ENCODE peak calls at places on chromosomes 2 and 18, in ten cellular contexts. U, W, L, H, B, G, R, J, Y and C are unnamed samples. For H3K4me1, the result is how much of the 10 kb centered on the place peaks cover.

GRCh38 chr2:5111581-5111980 is 580.6 kb upstream of the SOX11 start:
- DNase-seq in L (no peak), G (no peak), W (no peak), J (no peak), U (no peak), B (no peak), H (peak), R (no peak), Y (no peak), C (no peak)

GRCh38 chr18:13374468-13375301 is 156.1 kb downstream of the LDLRAD4 start:
- DNase-seq in U (no peak), J (no peak), B (no peak), H (no peak), R (no peak), W (no peak), Y (no peak), G (peak), L (no peak), C (no peak)

GRCh38 chr2:10654069-10654468 is 35.7 kb downstream of the NOL10 start:
- DNase-seq in J (no peak), W (no peak), U (no peak), G (peak), H (peak), R (no peak), B (no peak), Y (no peak), L (peak), C (peak)

GRCh38 chr2:197946562-197946961 is 142.2 kb downstream of the PLCL1 start:
- DNase-seq in H (peak), G (no peak), U (no peak), W (no peak), J (no peak), B (peak), R (no peak), L (no peak), Y (no peak), C (peak)

GRCh38 chr2:59295524-59296162 is 1054.5 kb upstream of the FANCL start:
- DNase-seq in G (no peak), H (no peak), W (no peak), Y (no peak), B (no peak), L (no peak), J (no peak), U (no peak), R (no peak), C (no peak)

GRCh38 chr18:46213295-46213694 is 109.1 kb downstream of the HAUS1 start:
- DNase-seq in B (no peak), G (no peak), R (peak), L (no peak), W (no peak), U (no peak), H (peak), J (no peak), Y (no peak), C (no peak)

GRCh38 chr18:48656582-48656981 is 117.8 kb downstream of the CTIF start:
- DNase-seq in R (no peak), G (peak), Y (no peak), L (no peak), W (no peak), U (no peak), H (no peak), J (no peak), B (peak), C (no peak)

GRCh38 chr2:69789129-69789528 is 40.3 kb upstream of the GMCL1 start:
- DNase-seq in U (no peak), L (no peak), W (no peak), B (no peak), H (no peak), R (no peak), J (no peak), G (peak), Y (no peak), C (no peak)

GRCh38 chr2:15999592-16000469 is 59.5 kb downstream of the MYCN start:
- DNase-seq in R (no peak), G (no peak), H (no peak), U (no peak), J (no peak), L (no peak), W (no peak), Y (no peak), B (no peak), C (no peak)

GRCh38 chr2:174683392-174683759 is 80.9 kb downstream of the CHRNA1 start:
- DNase-seq in U (no peak), R (no peak), W (no peak), J (no peak), B (peak), L (no peak), Y (no peak), H (no peak), G (peak), C (no peak)

GRCh38 chr2:148020036-148020357 is 540 bp downstream of the ORC4 start:
- DNase-seq in Y (no peak), J (no peak), W (no peak), B (no peak), H (no peak), L (no peak), U (peak), R (no peak), G (peak), C (no peak)

GRCh38 chr2:7670905-7671304 is 753.7 kb downstream of the RNF144A start:
- DNase-seq in L (no peak), Y (no peak), J (no peak), B (no peak), W (no peak), U (no peak), G (no peak), H (no peak), R (no peak), C (no peak)

GRCh38 chr2:135817466-135817865 is 19.5 kb downstream of the LCT start:
- DNase-seq in R (no peak), H (no peak), B (no peak), U (no peak), G (no peak), W (no peak), J (no peak), L (no peak), Y (no peak), C (no peak)

GRCh38 chr2:227415538-227416424 is 28.0 kb upstream of the SCYGR1 start:
- DNase-seq in Y (peak), W (peak), R (no peak), B (no peak), J (peak), L (peak), U (peak), H (peak), G (peak), C (peak)

DNA sequence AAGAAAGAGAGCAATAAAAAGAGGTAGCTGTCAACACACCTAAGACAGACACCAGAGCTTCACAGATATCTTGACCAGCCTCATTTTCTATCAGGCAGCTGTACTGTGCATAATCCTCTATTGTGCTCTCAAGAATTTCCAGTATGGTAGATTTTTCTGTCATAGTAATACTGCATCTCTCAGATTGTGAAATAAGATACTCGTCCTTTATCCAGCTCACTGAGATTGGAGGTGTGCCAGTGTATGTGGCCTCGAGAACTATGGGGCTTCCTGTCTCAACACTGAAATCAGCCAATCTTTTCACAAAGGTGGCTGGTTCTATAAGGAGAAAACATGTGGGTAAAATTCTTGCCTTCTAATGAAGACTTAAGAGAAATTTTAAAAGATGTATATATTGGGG is 88.9 kb downstream of the TTN start:
- DNase-seq in Y (no peak), H (no peak), B (no peak), L (no peak), U (no peak), J (no peak), W (peak), R (no peak), G (no peak), C (no peak)
- H3K4me1 ChIP-seq in Y (under half), H (under half), B (under half), L (under half), U (under half), J (half or more), W (under half), R (under half), G (under half), C (under half)

GRCh38 chr18:73983970-73984369 is 163.7 kb downstream of the FBXO15 start:
- DNase-seq in J (no peak), B (no peak), R (no peak), Y (no peak), U (no peak), G (no peak), W (no peak), L (no peak), H (no peak), C (no peak)

GRCh38 chr18:73979742-73980141 is 167.9 kb downstream of the FBXO15 start:
- DNase-seq in H (peak), W (no peak), J (no peak), U (no peak), R (no peak), Y (no peak), G (peak), B (no peak), L (no peak), C (peak)

GRCh38 chr18:73975266-73975665 is 172.4 kb downstream of the FBXO15 start:
- DNase-seq in B (no peak), U (no peak), Y (no peak), H (no peak), J (no peak), R (no peak), G (peak), W (no peak), L (no peak), C (no peak)

GRCh38 chr18:73983496-73983895 is 164.1 kb downstream of the FBXO15 start:
- DNase-seq in R (no peak), Y (no peak), W (no peak), B (no peak), U (no peak), J (no peak), L (no peak), H (no peak), G (no peak), C (no peak)

GRCh38 chr18:73980289-73980979 is 167.2 kb downstream of the FBXO15 start:
- DNase-seq in B (peak), H (peak), W (no peak), Y (no peak), R (peak), G (no peak), U (no peak), L (peak), J (no peak), C (no peak)
- TF ChIP-seq CTCF in B (peak), H (peak), W (no peak), Y (peak), R (peak), G (peak), U (no peak), L (peak), J (no peak), C (peak)

GRCh38 chr2:222408684-222409083 is 15.7 kb upstream of the SGPP2 start:
- DNase-seq in H (no peak), G (no peak), Y (no peak), B (no peak), U (no peak), L (no peak), R (no peak), W (no peak), J (no peak), C (no peak)
- H3K27ac ChIP-seq in H (no peak), G (no peak), Y (no peak), B (no peak), U (no peak), L (no peak), R (no peak), W (no peak), J (no peak), C (no peak)

GRCh38 chr2:42106257-42106816 is 58.5 kb downstream of the PKDCC start:
- DNase-seq in G (no peak), U (no peak), Y (no peak), H (no peak), W (no peak), B (no peak), L (no peak), R (no peak), J (no peak), C (no peak)
- H3K4me1 ChIP-seq in G (under half), U (under half), Y (under half), H (under half), W (under half), B (under half), L (under half), R (under half), J (under half), C (under half)

DNA sequence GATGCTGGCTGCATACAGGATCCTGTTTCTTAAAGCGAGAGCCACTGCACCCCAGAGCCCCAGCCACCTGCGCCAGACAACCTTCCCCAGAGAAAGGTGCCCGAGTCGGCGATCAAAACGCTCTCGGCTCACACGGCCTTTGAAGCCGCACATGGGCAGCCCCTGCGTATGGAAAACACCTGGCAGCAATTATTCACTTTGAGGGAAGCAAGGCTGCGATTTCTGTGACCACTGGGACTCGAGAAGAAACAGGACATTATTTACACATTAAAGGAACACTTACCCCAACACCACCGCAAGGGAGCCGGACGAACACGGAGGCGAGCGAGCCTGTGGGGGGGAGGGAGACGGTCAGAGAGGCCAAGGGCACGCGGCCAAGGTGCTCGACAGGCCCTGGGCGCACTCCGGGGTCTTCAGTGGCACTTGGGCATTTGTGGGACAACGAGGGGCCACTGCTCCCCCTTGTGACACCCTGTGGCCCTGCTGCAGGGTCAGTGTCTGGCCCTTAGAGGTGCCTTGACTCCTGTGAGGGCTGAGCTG is 246.9 kb downstream of the TWIST2 start:
- DNase-seq in Y (no peak), R (no peak), J (no peak), H (no peak), U (no peak), W (no peak), L (no peak), B (no peak), G (no peak), C (no peak)
- TF ChIP-seq CTCF in Y (no peak), R (no peak), J (no peak), H (no peak), U (no peak), W (no peak), L (no peak), B (peak), G (no peak), C (no peak)